ENCODE peak calls at places on chromosomes 1 and 21, in four cellular contexts. One of them, this sample, is unnamed.

GRCh38 chr1:236663934-236664333 is 22.4 kb upstream of the ACTN2 start:
- DNase-seq in uterus: no peak
- DNase-seq in pancreas: no peak
- DNase-seq in omental fat pad: no peak
- DNase-seq in this sample: no peak

GRCh38 chr1:15578921-15579682 is 5.7 kb downstream of the AGMAT start:
- DNase-seq in omental fat pad: no peak
- DNase-seq in uterus: no peak
- DNase-seq in pancreas: no peak
- DNase-seq in this sample: no peak

GRCh38 chr1:56189946-56190920 is 389.1 kb downstream of the PLPP3 start:
- DNase-seq in uterus: no peak
- DNase-seq in omental fat pad: no peak
- DNase-seq in pancreas: no peak
- DNase-seq in this sample: no peak

GRCh38 chr1:110872745-110873435 is at the start of gene CD53:
- DNase-seq in uterus: no peak
- DNase-seq in pancreas: no peak
- DNase-seq in omental fat pad: no peak
- DNase-seq in this sample: peak

GRCh38 chr1:97144527-97144926 is 422.9 kb downstream of the PTBP2 start:
- DNase-seq in omental fat pad: no peak
- DNase-seq in pancreas: no peak
- DNase-seq in uterus: no peak
- DNase-seq in this sample: no peak

GRCh38 chr1:205343431-205344009 is 13.2 kb downstream of the KLHDC8A start:
- DNase-seq in uterus: no peak
- DNase-seq in pancreas: no peak
- DNase-seq in omental fat pad: no peak
- DNase-seq in this sample: no peak

GRCh38 chr1:84603223-84603622 is 29.0 kb upstream of the CTBS start:
- DNase-seq in omental fat pad: no peak
- DNase-seq in uterus: no peak
- DNase-seq in pancreas: no peak
- DNase-seq in this sample: no peak

GRCh38 chr1:111758373-111758772 is 2.7 kb downstream of the DDX20 start:
- DNase-seq in pancreas: no peak
- DNase-seq in omental fat pad: no peak
- DNase-seq in uterus: no peak
- DNase-seq in this sample: no peak

GRCh38 chr1:230865062-230865817 is 3.1 kb downstream of the C1orf198 start:
- DNase-seq in pancreas: no peak
- DNase-seq in omental fat pad: no peak
- DNase-seq in uterus: no peak
- DNase-seq in this sample: no peak

GRCh38 chr1:45518910-45519309 is 2.8 kb downstream of the PRDX1 start:
- DNase-seq in pancreas: no peak
- DNase-seq in uterus: no peak
- DNase-seq in omental fat pad: no peak
- DNase-seq in this sample: no peak

GRCh38 chr1:155466996-155467395 is 95.6 kb downstream of the ASH1L start:
- DNase-seq in pancreas: no peak
- DNase-seq in omental fat pad: no peak
- DNase-seq in uterus: no peak
- DNase-seq in this sample: no peak

GRCh38 chr1:67953301-67953700 is 97.1 kb downstream of the DIRAS3 start:
- DNase-seq in uterus: no peak
- DNase-seq in pancreas: no peak
- DNase-seq in omental fat pad: no peak
- DNase-seq in this sample: no peak

GRCh38 chr1:108190686-108191416 is 9.3 kb downstream of the SLC25A24 start:
- DNase-seq in uterus: no peak
- DNase-seq in pancreas: no peak
- DNase-seq in omental fat pad: no peak
- DNase-seq in this sample: no peak

GRCh38 chr1:214638997-214639396 is 36.0 kb downstream of the CENPF start:
- DNase-seq in omental fat pad: no peak
- DNase-seq in pancreas: no peak
- DNase-seq in uterus: no peak
- DNase-seq in this sample: no peak

GRCh38 chr1:165629848-165630628 is 996 bp upstream of the MGST3 start:
- DNase-seq in uterus: no peak
- DNase-seq in pancreas: no peak
- DNase-seq in omental fat pad: no peak
- DNase-seq in this sample: no peak

GRCh38 chr21:36750579-36750959 is 51.7 kb downstream of the SIM2 start:
- DNase-seq in pancreas: no peak
- DNase-seq in omental fat pad: no peak
- DNase-seq in uterus: no peak
- DNase-seq in this sample: no peak

GRCh38 chr21:36745459-36745858 is 46.5 kb downstream of the SIM2 start:
- DNase-seq in pancreas: no peak
- DNase-seq in uterus: no peak
- DNase-seq in omental fat pad: no peak
- DNase-seq in this sample: no peak

GRCh38 chr21:36747114-36747814 is 48.3 kb downstream of the SIM2 start:
- DNase-seq in omental fat pad: no peak
- DNase-seq in pancreas: no peak
- DNase-seq in uterus: no peak
- DNase-seq in this sample: no peak

GRCh38 chr21:36749935-36750578 is 51.1 kb downstream of the SIM2 start:
- DNase-seq in pancreas: no peak
- DNase-seq in omental fat pad: no peak
- DNase-seq in uterus: no peak
- DNase-seq in this sample: peak

DNA sequence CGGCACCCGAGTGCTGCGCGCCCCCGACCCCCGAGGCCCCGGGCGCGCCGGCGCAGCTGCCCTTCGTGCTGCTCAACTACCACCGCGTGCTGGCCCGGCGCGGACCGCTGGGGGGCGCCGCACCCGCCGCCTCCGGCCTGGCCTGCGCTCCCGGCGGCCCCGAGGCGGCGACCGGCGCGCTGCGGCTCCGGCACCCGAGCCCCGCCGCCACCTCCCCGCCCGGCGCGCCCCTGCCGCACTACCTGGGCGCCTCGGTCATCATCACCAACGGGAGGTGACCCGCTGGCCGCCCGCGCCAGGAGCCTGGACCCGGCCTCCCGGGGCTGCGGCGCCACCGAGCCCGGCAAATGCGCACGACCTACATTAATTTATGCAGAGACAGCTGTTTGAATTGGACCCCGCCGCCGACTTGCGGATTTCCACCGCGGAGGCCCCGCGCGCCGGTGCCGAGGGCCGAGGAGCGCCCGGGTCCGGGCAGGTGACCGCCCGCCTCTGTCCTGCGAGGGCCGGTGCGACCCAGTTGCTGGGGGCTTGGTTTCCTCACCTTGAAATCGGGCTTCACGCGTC is 49.0 kb downstream of the SIM2 start:
- DNase-seq in omental fat pad: no peak
- DNase-seq in uterus: no peak
- DNase-seq in pancreas: peak
- DNase-seq in this sample: peak
- TF ChIP-seq CTCF in omental fat pad: no peak
- TF ChIP-seq CTCF in uterus: peak
- TF ChIP-seq CTCF in pancreas: no peak
- TF ChIP-seq CTCF in this sample: peak

GRCh38 chr1:28781305-28781704 is 30.7 kb upstream of the OPRD1 start:
- DNase-seq in uterus: no peak
- DNase-seq in omental fat pad: no peak
- DNase-seq in pancreas: no peak
- DNase-seq in this sample: no peak

GRCh38 chr1:28782011-28782410 is 30.0 kb upstream of the OPRD1 start:
- DNase-seq in pancreas: no peak
- DNase-seq in omental fat pad: no peak
- DNase-seq in uterus: no peak
- DNase-seq in this sample: no peak

GRCh38 chr1:28778021-28778420 is 33.9 kb upstream of the OPRD1 start:
- DNase-seq in uterus: no peak
- DNase-seq in pancreas: no peak
- DNase-seq in omental fat pad: no peak
- DNase-seq in this sample: no peak

GRCh38 chr1:28779751-28780150 is 32.2 kb upstream of the OPRD1 start:
- DNase-seq in uterus: no peak
- DNase-seq in pancreas: no peak
- DNase-seq in omental fat pad: no peak
- DNase-seq in this sample: no peak

GRCh38 chr1:28783363-28783762 is 28.6 kb upstream of the OPRD1 start:
- DNase-seq in pancreas: no peak
- DNase-seq in omental fat pad: no peak
- DNase-seq in uterus: no peak
- DNase-seq in this sample: no peak
- TF ChIP-seq CTCF in pancreas: no peak
- TF ChIP-seq CTCF in omental fat pad: no peak
- TF ChIP-seq CTCF in uterus: no peak
- TF ChIP-seq CTCF in this sample: no peak

GRCh38 chr1:59075021-59075420 is 221.9 kb upstream of the FGGY start:
- DNase-seq in pancreas: no peak
- DNase-seq in uterus: no peak
- DNase-seq in omental fat pad: no peak
- DNase-seq in this sample: no peak
- TF ChIP-seq CTCF in pancreas: no peak
- TF ChIP-seq CTCF in uterus: no peak
- TF ChIP-seq CTCF in omental fat pad: no peak
- TF ChIP-seq CTCF in this sample: no peak

GRCh38 chr1:3357526-3358297 is 96.8 kb upstream of the ARHGEF16 start:
- DNase-seq in pancreas: no peak
- DNase-seq in uterus: no peak
- DNase-seq in omental fat pad: no peak
- DNase-seq in this sample: no peak
- TF ChIP-seq CTCF in pancreas: no peak
- TF ChIP-seq CTCF in uterus: no peak
- TF ChIP-seq CTCF in omental fat pad: no peak
- TF ChIP-seq CTCF in this sample: no peak

This sample was measured in heart right ventricle.